ENCODE peak calls at places on chromosomes 3 and 15, in nine cellular contexts. One of them, this sample, is unnamed.

GRCh38 chr3:13187593-13187992 is 114.4 kb upstream of the IQSEC1 start:
- DNase-seq in psoas muscle: no peak
- DNase-seq in left lung: no peak
- DNase-seq in heart left ventricle: no peak
- DNase-seq in foreskin fibroblast: no peak
- DNase-seq in stomach: no peak
- DNase-seq in esophagus squamous epithelium: no peak
- DNase-seq in neural crest cell: no peak
- DNase-seq in endothelial cell of umbilical vein: no peak
- DNase-seq in this sample: no peak

GRCh38 chr15:67945951-67946700 is 106.3 kb upstream of the RNU6-1 start:
- DNase-seq in psoas muscle: no peak
- DNase-seq in left lung: no peak
- DNase-seq in heart left ventricle: no peak
- DNase-seq in foreskin fibroblast: peak; percentile 77
- DNase-seq in stomach: no peak
- DNase-seq in esophagus squamous epithelium: no peak
- DNase-seq in neural crest cell: peak; percentile 55
- DNase-seq in endothelial cell of umbilical vein: no peak
- DNase-seq in this sample: no peak

GRCh38 chr15:99956022-99956775 is 223.0 kb upstream of the LYSMD4 start:
- DNase-seq in psoas muscle: no peak
- DNase-seq in left lung: no peak
- DNase-seq in heart left ventricle: no peak
- DNase-seq in foreskin fibroblast: no peak
- DNase-seq in stomach: no peak
- DNase-seq in esophagus squamous epithelium: no peak
- DNase-seq in neural crest cell: no peak
- DNase-seq in endothelial cell of umbilical vein: no peak
- DNase-seq in this sample: no peak

GRCh38 chr3:160837394-160837975 is 81.5 kb downstream of the PPM1L start:
- DNase-seq in psoas muscle: no peak
- DNase-seq in left lung: no peak
- DNase-seq in heart left ventricle: no peak
- DNase-seq in foreskin fibroblast: no peak
- DNase-seq in stomach: no peak
- DNase-seq in esophagus squamous epithelium: no peak
- DNase-seq in neural crest cell: no peak
- DNase-seq in endothelial cell of umbilical vein: no peak
- DNase-seq in this sample: no peak

GRCh38 chr15:100687532-100688215 is 85.3 kb downstream of the ASB7 start:
- DNase-seq in psoas muscle: peak; percentile 67
- DNase-seq in left lung: no peak
- DNase-seq in heart left ventricle: no peak
- DNase-seq in foreskin fibroblast: peak; percentile 84
- DNase-seq in stomach: no peak
- DNase-seq in esophagus squamous epithelium: no peak
- DNase-seq in neural crest cell: no peak
- DNase-seq in endothelial cell of umbilical vein: no peak
- DNase-seq in this sample: no peak

GRCh38 chr3:39869890-39870289 is 60.5 kb downstream of the MYRIP start:
- DNase-seq in psoas muscle: no peak
- DNase-seq in left lung: no peak
- DNase-seq in heart left ventricle: no peak
- DNase-seq in foreskin fibroblast: no peak
- DNase-seq in stomach: no peak
- DNase-seq in esophagus squamous epithelium: no peak
- DNase-seq in neural crest cell: no peak
- DNase-seq in endothelial cell of umbilical vein: peak; percentile 16
- DNase-seq in this sample: no peak

GRCh38 chr3:180612363-180612762 is 10.4 kb downstream of the TTC14 start:
- DNase-seq in psoas muscle: no peak
- DNase-seq in left lung: no peak
- DNase-seq in heart left ventricle: no peak
- DNase-seq in foreskin fibroblast: no peak
- DNase-seq in stomach: no peak
- DNase-seq in esophagus squamous epithelium: no peak
- DNase-seq in neural crest cell: no peak
- DNase-seq in endothelial cell of umbilical vein: no peak
- DNase-seq in this sample: no peak

GRCh38 chr15:80934761-80935221 is 54.8 kb downstream of the MESD start:
- DNase-seq in psoas muscle: no peak
- DNase-seq in left lung: no peak
- DNase-seq in heart left ventricle: no peak
- DNase-seq in foreskin fibroblast: peak; percentile 29
- DNase-seq in stomach: no peak
- DNase-seq in esophagus squamous epithelium: no peak
- DNase-seq in neural crest cell: no peak
- DNase-seq in endothelial cell of umbilical vein: peak; percentile 63
- DNase-seq in this sample: no peak

GRCh38 chr3:88809993-88810392 is 297.4 kb upstream of the EPHA3 start:
- DNase-seq in psoas muscle: no peak
- DNase-seq in left lung: no peak
- DNase-seq in heart left ventricle: no peak
- DNase-seq in foreskin fibroblast: peak; percentile 24
- DNase-seq in stomach: no peak
- DNase-seq in esophagus squamous epithelium: no peak
- DNase-seq in neural crest cell: no peak
- DNase-seq in endothelial cell of umbilical vein: no peak
- DNase-seq in this sample: no peak

GRCh38 chr3:37990527-37990926 is at the start of gene VILL:
- DNase-seq in psoas muscle: no peak
- DNase-seq in left lung: peak; percentile 87
- DNase-seq in heart left ventricle: no peak
- DNase-seq in foreskin fibroblast: no peak
- DNase-seq in stomach: peak; percentile 89
- DNase-seq in esophagus squamous epithelium: no peak
- DNase-seq in neural crest cell: no peak
- DNase-seq in endothelial cell of umbilical vein: no peak
- DNase-seq in this sample: no peak

GRCh38 chr15:92393994-92394326 is 279 bp downstream of the ST8SIA2 start:
- DNase-seq in psoas muscle: no peak
- DNase-seq in left lung: no peak
- DNase-seq in heart left ventricle: no peak
- DNase-seq in foreskin fibroblast: no peak
- DNase-seq in stomach: no peak
- DNase-seq in esophagus squamous epithelium: no peak
- DNase-seq in neural crest cell: no peak
- DNase-seq in endothelial cell of umbilical vein: peak; percentile 2
- DNase-seq in this sample: no peak

GRCh38 chr3:127325630-127325961 is 37.8 kb upstream of the PRR20G start:
- DNase-seq in psoas muscle: peak; percentile 86
- DNase-seq in left lung: no peak
- DNase-seq in heart left ventricle: no peak
- DNase-seq in foreskin fibroblast: no peak
- DNase-seq in stomach: no peak
- DNase-seq in esophagus squamous epithelium: no peak
- DNase-seq in neural crest cell: no peak
- DNase-seq in endothelial cell of umbilical vein: no peak
- DNase-seq in this sample: no peak

GRCh38 chr15:69414702-69415161 is 583 bp downstream of the KIF23 start:
- DNase-seq in psoas muscle: no peak
- DNase-seq in left lung: no peak
- DNase-seq in heart left ventricle: no peak
- DNase-seq in foreskin fibroblast: peak; percentile 94
- DNase-seq in stomach: no peak
- DNase-seq in esophagus squamous epithelium: no peak
- DNase-seq in neural crest cell: peak; percentile 35
- DNase-seq in endothelial cell of umbilical vein: peak; percentile 65
- DNase-seq in this sample: no peak

GRCh38 chr3:164488893-164489292 is 589.4 kb downstream of the SI start:
- DNase-seq in psoas muscle: no peak
- DNase-seq in left lung: no peak
- DNase-seq in heart left ventricle: no peak
- DNase-seq in foreskin fibroblast: no peak
- DNase-seq in stomach: no peak
- DNase-seq in esophagus squamous epithelium: no peak
- DNase-seq in neural crest cell: no peak
- DNase-seq in endothelial cell of umbilical vein: no peak
- DNase-seq in this sample: no peak

GRCh38 chr3:40718681-40719080 is 193.9 kb downstream of the ZNF621 start:
- DNase-seq in psoas muscle: no peak
- DNase-seq in left lung: no peak
- DNase-seq in heart left ventricle: no peak
- DNase-seq in foreskin fibroblast: no peak
- DNase-seq in stomach: no peak
- DNase-seq in esophagus squamous epithelium: no peak
- DNase-seq in neural crest cell: no peak
- DNase-seq in endothelial cell of umbilical vein: no peak
- DNase-seq in this sample: no peak

GRCh38 chr3:5503136-5503535 is 315.6 kb downstream of the EDEM1 start:
- DNase-seq in psoas muscle: no peak
- DNase-seq in left lung: no peak
- DNase-seq in heart left ventricle: no peak
- DNase-seq in foreskin fibroblast: no peak
- DNase-seq in stomach: no peak
- DNase-seq in esophagus squamous epithelium: no peak
- DNase-seq in neural crest cell: no peak
- DNase-seq in endothelial cell of umbilical vein: no peak
- DNase-seq in this sample: no peak

GRCh38 chr3:119700269-119700919 is 2.4 kb upstream of the CFAP91 start:
- DNase-seq in psoas muscle: no peak
- DNase-seq in left lung: no peak
- DNase-seq in heart left ventricle: no peak
- DNase-seq in foreskin fibroblast: peak; percentile 5
- DNase-seq in stomach: no peak
- DNase-seq in esophagus squamous epithelium: no peak
- DNase-seq in neural crest cell: no peak
- DNase-seq in endothelial cell of umbilical vein: peak; percentile 46
- DNase-seq in this sample: no peak

GRCh38 chr3:171026584-171027293 is at the start of gene SLC2A2:
- DNase-seq in psoas muscle: no peak
- DNase-seq in left lung: no peak
- DNase-seq in heart left ventricle: no peak
- DNase-seq in foreskin fibroblast: no peak
- DNase-seq in stomach: no peak
- DNase-seq in esophagus squamous epithelium: no peak
- DNase-seq in neural crest cell: no peak
- DNase-seq in endothelial cell of umbilical vein: no peak
- DNase-seq in this sample: no peak

GRCh38 chr3:42601898-42602581 is 1.6 kb downstream of the NKTR start:
- DNase-seq in psoas muscle: no peak
- DNase-seq in left lung: no peak
- DNase-seq in heart left ventricle: no peak
- DNase-seq in foreskin fibroblast: peak; percentile 37
- DNase-seq in stomach: no peak
- DNase-seq in esophagus squamous epithelium: no peak
- DNase-seq in neural crest cell: no peak
- DNase-seq in endothelial cell of umbilical vein: peak; percentile 47
- DNase-seq in this sample: no peak
- TF ChIP-seq CTCF in psoas muscle: no peak
- TF ChIP-seq CTCF in left lung: no peak
- TF ChIP-seq CTCF in heart left ventricle: peak; percentile 8
- TF ChIP-seq CTCF in foreskin fibroblast: no peak
- TF ChIP-seq CTCF in stomach: no peak
- TF ChIP-seq CTCF in esophagus squamous epithelium: peak; percentile 24
- TF ChIP-seq CTCF in neural crest cell: peak; percentile 39
- TF ChIP-seq CTCF in endothelial cell of umbilical vein: peak; percentile 4
- TF ChIP-seq CTCF in this sample: no peak

DNA sequence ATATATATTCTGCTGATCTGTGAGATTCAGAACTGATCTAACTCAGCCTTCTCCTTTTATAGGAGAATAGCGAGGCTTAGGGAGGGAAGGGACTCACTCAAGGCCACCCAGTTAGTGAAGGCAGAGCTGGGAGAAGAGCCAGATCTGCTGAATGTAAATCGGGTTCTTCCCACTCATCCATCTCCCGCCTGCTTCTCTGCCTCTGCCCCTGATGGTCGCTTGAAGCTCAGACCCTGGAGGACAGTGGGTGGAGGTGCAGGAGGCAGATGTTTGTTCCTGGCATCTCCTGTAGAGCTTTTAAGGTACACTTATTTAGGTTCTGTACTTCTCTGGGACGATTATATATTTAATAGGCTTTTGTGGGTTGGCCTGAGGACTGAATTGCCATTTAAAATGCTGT is 4.3 kb downstream of the PDIA5 start:
- DNase-seq in psoas muscle: no peak
- DNase-seq in left lung: no peak
- DNase-seq in heart left ventricle: no peak
- DNase-seq in foreskin fibroblast: no peak
- DNase-seq in stomach: no peak
- DNase-seq in esophagus squamous epithelium: no peak
- DNase-seq in neural crest cell: no peak
- DNase-seq in endothelial cell of umbilical vein: no peak
- DNase-seq in this sample: no peak
- TF ChIP-seq CTCF in psoas muscle: no peak
- TF ChIP-seq CTCF in left lung: no peak
- TF ChIP-seq CTCF in heart left ventricle: no peak
- TF ChIP-seq CTCF in foreskin fibroblast: peak; percentile 5
- TF ChIP-seq CTCF in stomach: no peak
- TF ChIP-seq CTCF in esophagus squamous epithelium: no peak
- TF ChIP-seq CTCF in neural crest cell: peak; percentile 46
- TF ChIP-seq CTCF in endothelial cell of umbilical vein: peak; percentile 4
- TF ChIP-seq CTCF in this sample: no peak

GRCh38 chr3:100603449-100603848 is 6.0 kb upstream of the ADGRG7 start:
- DNase-seq in psoas muscle: no peak
- DNase-seq in left lung: no peak
- DNase-seq in heart left ventricle: no peak
- DNase-seq in foreskin fibroblast: peak; percentile 64
- DNase-seq in stomach: no peak
- DNase-seq in esophagus squamous epithelium: no peak
- DNase-seq in neural crest cell: no peak
- DNase-seq in endothelial cell of umbilical vein: peak; percentile 13
- DNase-seq in this sample: no peak
- TF ChIP-seq CTCF in psoas muscle: peak; percentile 9
- TF ChIP-seq CTCF in left lung: no peak
- TF ChIP-seq CTCF in heart left ventricle: peak; percentile 28
- TF ChIP-seq CTCF in foreskin fibroblast: peak; percentile 62
- TF ChIP-seq CTCF in stomach: no peak
- TF ChIP-seq CTCF in esophagus squamous epithelium: peak; percentile 38
- TF ChIP-seq CTCF in neural crest cell: peak; percentile 58
- TF ChIP-seq CTCF in endothelial cell of umbilical vein: peak; percentile 18
- TF ChIP-seq CTCF in this sample: no peak

GRCh38 chr15:83210619-83211018 is 3.0 kb upstream of the HDGFL3 start:
- DNase-seq in psoas muscle: no peak
- DNase-seq in left lung: no peak
- DNase-seq in heart left ventricle: no peak
- DNase-seq in foreskin fibroblast: peak; percentile 66
- DNase-seq in stomach: no peak
- DNase-seq in esophagus squamous epithelium: no peak
- DNase-seq in neural crest cell: no peak
- DNase-seq in endothelial cell of umbilical vein: no peak
- DNase-seq in this sample: no peak

GRCh38 chr15:83207622-83208356 is at the start of gene HDGFL3:
- DNase-seq in psoas muscle: peak; percentile 72
- DNase-seq in left lung: peak; percentile 85
- DNase-seq in heart left ventricle: peak; percentile 76
- DNase-seq in foreskin fibroblast: peak; percentile 79
- DNase-seq in stomach: peak; percentile 46
- DNase-seq in esophagus squamous epithelium: no peak
- DNase-seq in neural crest cell: peak; percentile 60
- DNase-seq in endothelial cell of umbilical vein: peak; percentile 59
- DNase-seq in this sample: peak; percentile 23

GRCh38 chr15:83208357-83208661 is 686 bp upstream of the HDGFL3 start:
- DNase-seq in psoas muscle: no peak
- DNase-seq in left lung: no peak
- DNase-seq in heart left ventricle: no peak
- DNase-seq in foreskin fibroblast: no peak
- DNase-seq in stomach: no peak
- DNase-seq in esophagus squamous epithelium: no peak
- DNase-seq in neural crest cell: no peak
- DNase-seq in endothelial cell of umbilical vein: no peak
- DNase-seq in this sample: no peak

GRCh38 chr15:83206971-83207621 is 527 bp downstream of the HDGFL3 start:
- DNase-seq in psoas muscle: peak; percentile 66
- DNase-seq in left lung: peak; percentile 87
- DNase-seq in heart left ventricle: peak; percentile 75
- DNase-seq in foreskin fibroblast: peak; percentile 69
- DNase-seq in stomach: peak; percentile 28
- DNase-seq in esophagus squamous epithelium: no peak
- DNase-seq in neural crest cell: peak; percentile 51
- DNase-seq in endothelial cell of umbilical vein: peak; percentile 40
- DNase-seq in this sample: peak; percentile 28

GRCh38 chr15:83209333-83209732 is 1.7 kb upstream of the HDGFL3 start:
- DNase-seq in psoas muscle: no peak
- DNase-seq in left lung: no peak
- DNase-seq in heart left ventricle: no peak
- DNase-seq in foreskin fibroblast: no peak
- DNase-seq in stomach: no peak
- DNase-seq in esophagus squamous epithelium: no peak
- DNase-seq in neural crest cell: no peak
- DNase-seq in endothelial cell of umbilical vein: no peak
- DNase-seq in this sample: no peak
- TF ChIP-seq CTCF in psoas muscle: no peak
- TF ChIP-seq CTCF in left lung: no peak
- TF ChIP-seq CTCF in heart left ventricle: no peak
- TF ChIP-seq CTCF in foreskin fibroblast: no peak
- TF ChIP-seq CTCF in stomach: no peak
- TF ChIP-seq CTCF in esophagus squamous epithelium: no peak
- TF ChIP-seq CTCF in neural crest cell: no peak
- TF ChIP-seq CTCF in endothelial cell of umbilical vein: no peak
- TF ChIP-seq CTCF in this sample: no peak

This sample was measured in activated B cell treated with CpG ODN at 0.5 μM for 24 hours.